ENCODE peak calls at places on chromosomes 4 and X, in four cellular contexts. X is KG1; R is astrocyte; A is CD4-positive, alpha-beta T cell. T is an unnamed sample.

GRCh38 chr4:40486534-40486933 is 143.1 kb downstream of the RBM47 start:
- DNase-seq in X (no peak), A (no peak), R (peak; percentile 17), T (no peak)

GRCh38 chrX:152895121-152895520 is 2.7 kb upstream of the ZNF185 start:
- DNase-seq in A (no peak), X (no peak), R (no peak), T (no peak)

GRCh38 chrX:108892501-108892900 is 156.1 kb upstream of the IRS4 start:
- DNase-seq in X (no peak), A (no peak), R (no peak), T (no peak)

GRCh38 chr4:22739933-22740332 is 47.2 kb downstream of the GBA3 start:
- DNase-seq in X (no peak), R (no peak), A (no peak), T (no peak)

GRCh38 chr4:102477657-102478056 is 23.5 kb upstream of the NFKB1 start:
- DNase-seq in X (no peak), A (no peak), R (no peak), T (no peak)

GRCh38 chr4:113052379-113052951 is 3.0 kb downstream of the ANK2 start:
- DNase-seq in R (peak; percentile 86), A (no peak), X (peak; percentile 18), T (no peak)

GRCh38 chr4:25019501-25019900 is 11.2 kb downstream of the LGI2 start:
- DNase-seq in A (no peak), X (no peak), R (no peak), T (no peak)

GRCh38 chr4:20192754-20193521 is 58.8 kb upstream of the SLIT2 start:
- DNase-seq in X (no peak), A (no peak), R (peak; percentile 56), T (no peak)

GRCh38 chr4:122514671-122515070 is 58.1 kb upstream of the IL2 start:
- DNase-seq in A (no peak), R (no peak), X (no peak), T (no peak)

GRCh38 chrX:16002185-16002584 is 121.2 kb upstream of the GRPR start:
- DNase-seq in X (no peak), A (no peak), R (no peak), T (no peak)

GRCh38 chr4:110484029-110484428 is 8.1 kb downstream of the ENPEP start:
- DNase-seq in A (no peak), X (no peak), R (no peak), T (no peak)

GRCh38 chrX:153725832-153726285 is 1.2 kb downstream of the ABCD1 start:
- DNase-seq in R (no peak), X (no peak), A (no peak), T (no peak)

GRCh38 chrX:113522814-113523213 is 682.2 kb upstream of the AMOT start:
- DNase-seq in R (no peak), X (no peak), A (no peak), T (no peak)

GRCh38 chr4:91198951-91199350 is 1071.8 kb downstream of the CCSER1 start:
- DNase-seq in A (no peak), R (no peak), X (no peak), T (no peak)

T was measured in T-helper 17 cell.